ENCODE peak calls at places on chromosomes 3 and 15, in seven cellular contexts. E is heart left ventricle; K is NCI-H1694 treated with DMSO at 0.1 percent for 48 hours; P is CD8-positive, alpha-beta memory T cell; I is AG20443; H is right lobe of liver; C is RKO. X is an unnamed sample.

GRCh38 chr3:149299938-149300791 is 33.3 kb downstream of the TM4SF18 start:
- DNase-seq in K (no peak), C (peak), H (peak), E (no peak), I (peak), P (no peak), X (peak)

GRCh38 chr3:189624130-189624529 is 7.1 kb upstream of the TP63 start:
- DNase-seq in I (no peak), P (no peak), K (no peak), H (no peak), E (no peak), C (no peak), X (no peak)

GRCh38 chr3:56837196-56837955 is 35.6 kb upstream of the ARHGEF3 start:
- DNase-seq in K (no peak), H (no peak), E (no peak), P (no peak), C (no peak), I (no peak), X (peak)

GRCh38 chr3:2958553-2958952 is 151.6 kb downstream of the IL5RA start:
- DNase-seq in E (no peak), H (no peak), C (no peak), K (no peak), P (no peak), I (no peak), X (no peak)

GRCh38 chr15:41480396-41481140 is 13.1 kb upstream of the ITPKA start:
- DNase-seq in I (no peak), H (no peak), E (no peak), P (no peak), C (no peak), K (no peak), X (no peak)

GRCh38 chr3:11567516-11568467 is 75.9 kb downstream of the VGLL4 start:
- DNase-seq in K (no peak), P (no peak), E (no peak), H (no peak), I (peak), C (no peak), X (no peak)

GRCh38 chr3:105608623-105609022 is 241.9 kb downstream of the ALCAM start:
- DNase-seq in C (no peak), E (peak), H (no peak), P (no peak), I (peak), K (no peak), X (no peak)

GRCh38 chr15:99117111-99117510 is 12.2 kb downstream of the SYNM start:
- DNase-seq in P (no peak), K (no peak), E (no peak), C (no peak), H (no peak), I (no peak), X (no peak)

GRCh38 chr15:101489236-101489632 is 273 bp downstream of the PCSK6 start:
- DNase-seq in I (no peak), E (peak), H (peak), K (no peak), P (no peak), C (peak), X (peak)

GRCh38 chr3:171614318-171614967 is 154.2 kb upstream of the TNIK start:
- DNase-seq in K (no peak), E (peak), H (peak), I (peak), C (no peak), P (no peak), X (peak)

GRCh38 chr3:192889694-192890093 is 28.0 kb downstream of the MB21D2 start:
- DNase-seq in C (no peak), I (no peak), P (no peak), K (no peak), E (no peak), H (no peak), X (no peak)

GRCh38 chr3:124926426-124927116 is 8.0 kb downstream of the MUC13 start:
- DNase-seq in P (no peak), I (no peak), K (no peak), C (no peak), E (no peak), H (no peak), X (no peak)

GRCh38 chr3:161913786-161914389 is 417.3 kb downstream of the OTOL1 start:
- DNase-seq in C (peak), H (no peak), K (no peak), I (peak), E (no peak), P (no peak), X (no peak)

X was measured in left kidney.